ENCODE peak calls at places on chromosome 10, in seven cellular contexts. W is Right ventricle myocardium superior, V is RWPE1, L is amygdala, R is AG04449, D is body of pancreas, I is SJSA1. H is an unnamed sample.

GRCh38 chr10:121043124-121043849 is 192.1 kb downstream of the WDR11 start:
- DNase-seq in W (peak), V (no peak), L (no peak), R (no peak), D (peak), I (no peak), H (no peak)

GRCh38 chr10:44334621-44335184 is 50.2 kb downstream of the CXCL12 start:
- DNase-seq in W (no peak), V (no peak), L (no peak), R (peak), D (peak), I (no peak), H (no peak)

GRCh38 chr10:12594448-12594944 is 245.1 kb downstream of the CAMK1D start:
- DNase-seq in W (no peak), V (no peak), L (no peak), R (no peak), D (no peak), I (no peak), H (no peak)

GRCh38 chr10:103203466-103203865 is 10.4 kb upstream of the NT5C2 start:
- DNase-seq in W (no peak), V (no peak), L (no peak), R (no peak), D (no peak), I (no peak), H (no peak)

GRCh38 chr10:47107226-47107625 is 192.8 kb upstream of the GDF10 start:
- DNase-seq in W (no peak), V (no peak), L (no peak), R (no peak), D (no peak), I (peak), H (no peak)

GRCh38 chr10:34528320-34528719 is 286.8 kb downstream of the PARD3 start:
- DNase-seq in W (no peak), V (peak), L (no peak), R (peak), D (no peak), I (peak), H (no peak)

GRCh38 chr10:52376665-52377354 is 62.7 kb downstream of the DKK1 start:
- DNase-seq in W (no peak), V (no peak), L (no peak), R (no peak), D (no peak), I (no peak), H (no peak)

GRCh38 chr10:121598261-121599249 is at the start of gene FGFR2:
- DNase-seq in W (peak), V (peak), L (peak), R (no peak), D (peak), I (peak), H (no peak)

GRCh38 chr10:119409906-119410305 is 132.6 kb downstream of the RGS10 start:
- DNase-seq in W (peak), V (no peak), L (no peak), R (no peak), D (peak), I (no peak), H (no peak)

GRCh38 chr10:60203993-60204618 is 185.6 kb downstream of the ANK3 start:
- DNase-seq in W (no peak), V (peak), L (no peak), R (no peak), D (no peak), I (no peak), H (no peak)

GRCh38 chr10:5510281-5511072 is 11.1 kb upstream of the CALML5 start:
- DNase-seq in W (no peak), V (no peak), L (no peak), R (no peak), D (no peak), I (no peak), H (no peak)

GRCh38 chr10:34250722-34251121 is 564.4 kb downstream of the PARD3 start:
- DNase-seq in W (no peak), V (no peak), L (no peak), R (no peak), D (no peak), I (no peak), H (no peak)

GRCh38 chr10:72658696-72659400 is 33.0 kb upstream of the MICU1 start:
- DNase-seq in W (no peak), V (no peak), L (no peak), R (no peak), D (no peak), I (no peak), H (no peak)

GRCh38 chr10:119333146-119333792 is 125.9 kb downstream of the GRK5 start:
- DNase-seq in W (no peak), V (no peak), L (no peak), R (no peak), D (no peak), I (no peak), H (no peak)

GRCh38 chr10:133332936-133333699 is 3.6 kb downstream of the CALY start:
- DNase-seq in W (peak), V (no peak), L (no peak), R (no peak), D (no peak), I (no peak), H (no peak)

GRCh38 chr10:71606721-71607430 is 112.7 kb downstream of the C10orf105 start:
- DNase-seq in W (no peak), V (no peak), L (no peak), R (no peak), D (no peak), I (no peak), H (no peak)

GRCh38 chr10:132926070-132926469 is 16.3 kb downstream of the CFAP46 start:
- DNase-seq in W (peak), V (no peak), L (no peak), R (no peak), D (no peak), I (no peak), H (no peak)

GRCh38 chr10:6617319-6618076 is 37.4 kb upstream of the PRKCQ start:
- DNase-seq in W (no peak), V (no peak), L (no peak), R (no peak), D (no peak), I (no peak), H (no peak)

GRCh38 chr10:75180592-75180991 is 30.0 kb upstream of the VDAC2 start:
- DNase-seq in W (no peak), V (no peak), L (no peak), R (no peak), D (no peak), I (no peak), H (no peak)

GRCh38 chr10:70816220-70816894 is 609 bp downstream of the SGPL1 start:
- DNase-seq in W (peak), V (peak), L (peak), R (peak), D (peak), I (peak), H (no peak)

GRCh38 chr10:32048282-32048681 is 7.9 kb downstream of the KIF5B start:
- DNase-seq in W (no peak), V (no peak), L (no peak), R (no peak), D (no peak), I (no peak), H (no peak)

H was measured in SIG-M5.